ENCODE peak calls at places on chromosomes 4 and X, in seven cellular contexts. T, G, B, X, K, P and L are unnamed samples.

GRCh38 chr4:168888715-168889215 is 121.3 kb downstream of the CBR4 start:
- DNase-seq in K (no peak), X (no peak), G (no peak), B (no peak), P (no peak), T (no peak), L (no peak)

GRCh38 chr4:40916880-40917279 is 167.1 kb downstream of the NSUN7 start:
- DNase-seq in T (no peak), X (no peak), K (no peak), P (peak; percentile 55), B (peak; percentile 23), G (peak; percentile 79), L (peak; percentile 67)

GRCh38 chr4:111696505-111696904 is 448.7 kb upstream of the FAM241A start:
- DNase-seq in P (no peak), T (no peak), B (no peak), X (no peak), G (no peak), K (no peak), L (no peak)

GRCh38 chrX:130531066-130531465 is 129.3 kb downstream of the RBMX2 start:
- DNase-seq in B (no peak), K (no peak), T (no peak), P (no peak), X (no peak), G (no peak), L (no peak)

GRCh38 chr4:108834167-108834566 is 71.3 kb upstream of the ETNPPL start:
- DNase-seq in K (no peak), G (no peak), P (no peak), X (no peak), B (peak; percentile 9), T (no peak), L (no peak)

GRCh38 chr4:18439306-18439705 is 417.8 kb upstream of the LCORL start:
- DNase-seq in K (no peak), P (no peak), X (no peak), G (no peak), T (no peak), B (no peak), L (no peak)

GRCh38 chr4:90187148-90187884 is 60.1 kb downstream of the CCSER1 start:
- DNase-seq in P (no peak), T (no peak), K (no peak), B (no peak), G (no peak), X (no peak), L (no peak)

GRCh38 chr4:35760706-35761278 is 483.5 kb downstream of the ARAP2 start:
- DNase-seq in B (no peak), P (no peak), K (no peak), G (no peak), X (no peak), T (no peak), L (no peak)

GRCh38 chr4:158302076-158302866 is 92.0 kb downstream of the TMEM144 start:
- DNase-seq in P (no peak), B (peak; percentile 74), K (no peak), X (no peak), T (no peak), G (no peak), L (no peak)

GRCh38 chr4:2443986-2444740 is 24.7 kb upstream of the RNF4 start:
- DNase-seq in B (no peak), G (no peak), X (no peak), T (no peak), K (no peak), P (no peak), L (no peak)

GRCh38 chr4:10524196-10524833 is 67.1 kb upstream of the ZNF518B start:
- DNase-seq in G (no peak), K (no peak), P (no peak), X (no peak), B (no peak), T (no peak), L (no peak)

GRCh38 chrX:134603806-134604700 is 54.2 kb downstream of the PLAC1 start:
- DNase-seq in X (no peak), G (no peak), P (no peak), B (peak; percentile 85), T (no peak), K (no peak), L (no peak)

GRCh38 chr4:8818063-8818881 is 53.4 kb downstream of the HMX1 start:
- DNase-seq in B (no peak), G (peak; percentile 44), T (no peak), X (no peak), P (no peak), K (peak; percentile 60), L (peak; percentile 28)

GRCh38 chrX:104254442-104255115 is at the start of gene ESX1:
- DNase-seq in B (no peak), P (no peak), K (no peak), X (no peak), T (no peak), G (no peak), L (no peak)

GRCh38 chrX:51144828-51145442 is 187.7 kb upstream of the NUDT10 start:
- DNase-seq in K (no peak), B (peak; percentile 48), G (no peak), X (no peak), P (peak; percentile 32), T (no peak), L (no peak)

GRCh38 chr4:48297447-48297846 is 27.8 kb upstream of the TEC start:
- DNase-seq in P (no peak), T (no peak), B (no peak), X (no peak), K (no peak), G (no peak), L (no peak)

GRCh38 chr4:107939307-107939706 is 8.0 kb downstream of the CYP2U1 start:
- DNase-seq in X (no peak), K (no peak), G (no peak), T (no peak), P (no peak), B (no peak), L (no peak)

GRCh38 chrX:131795442-131796229 is 227.5 kb upstream of the STK26 start:
- DNase-seq in T (no peak), G (no peak), P (no peak), X (no peak), B (no peak), K (no peak), L (no peak)

GRCh38 chrX:74286950-74287349 is 17.0 kb upstream of the ZCCHC13 start:
- DNase-seq in K (no peak), B (peak; percentile 74), T (no peak), X (no peak), P (no peak), G (no peak), L (no peak)

GRCh38 chr4:77418333-77418732 is 187.3 kb upstream of the CXCL13 start:
- DNase-seq in B (peak; percentile 41), P (no peak), G (no peak), T (no peak), X (no peak), K (no peak), L (no peak)

DNA sequence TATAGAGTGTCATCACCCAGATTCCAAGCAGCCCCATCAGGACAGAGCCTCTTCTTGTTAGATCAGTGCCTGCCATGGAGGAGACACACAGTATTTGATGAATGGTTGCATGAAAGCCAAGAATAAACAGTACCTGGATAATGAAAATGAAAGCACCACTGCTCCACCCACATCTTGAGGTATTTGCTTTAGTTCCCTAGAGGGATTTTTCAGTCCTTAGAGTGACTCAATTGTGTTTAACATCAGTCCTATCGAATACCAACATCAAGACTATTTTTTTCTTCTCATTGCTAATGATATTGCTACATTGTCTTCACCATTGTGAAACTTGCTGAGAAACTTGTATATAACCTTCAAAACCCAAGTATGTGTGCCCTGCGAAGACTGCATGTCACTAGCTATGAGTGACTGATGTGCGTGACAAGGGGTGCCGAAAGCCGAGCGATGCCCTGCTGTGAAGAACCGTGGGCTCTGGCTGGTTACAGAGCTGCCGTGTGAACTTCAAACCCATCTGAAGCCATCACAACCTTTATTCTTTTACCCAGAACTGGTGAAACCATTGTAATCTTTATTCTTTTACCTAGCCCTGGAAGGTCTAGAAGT is 211.3 kb upstream of the FAT1 start:
- DNase-seq in P (no peak), K (no peak), X (no peak), G (no peak), B (peak; percentile 57), T (no peak), L (no peak)
- H3K27ac ChIP-seq in P (no peak overlapping the region), K (no peak overlapping the region), X (no peak overlapping the region), G (no peak overlapping the region), B (peak overlapping the region; percentile 92), T (no peak overlapping the region), L (no peak overlapping the region)

DNA sequence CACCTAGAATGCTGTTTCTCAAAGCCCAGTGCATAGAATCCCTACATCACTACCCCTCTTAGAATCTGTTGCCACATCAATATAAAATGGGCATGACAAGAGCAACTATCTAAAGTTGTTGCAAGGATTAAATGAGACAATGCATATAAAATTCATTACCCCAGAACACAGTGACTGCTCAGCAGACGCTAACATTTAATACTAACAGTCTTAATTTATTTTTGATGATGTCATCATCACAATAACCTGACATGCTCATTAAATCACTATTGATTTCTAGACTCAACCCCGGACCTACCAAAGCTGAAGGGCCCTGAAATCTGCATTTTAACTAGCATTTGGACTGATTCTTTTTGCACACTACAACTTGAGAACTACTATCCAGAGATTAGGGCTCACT is 3.9 kb downstream of the ARSJ start:
- DNase-seq in P (no peak), X (no peak), T (no peak), G (no peak), B (no peak), K (no peak), L (no peak)
- H3K27ac ChIP-seq in P (no peak overlapping the region), X (no peak overlapping the region), T (no peak overlapping the region), G (peak overlapping the region; percentile 97), B (no peak overlapping the region), K (no peak overlapping the region), L (no peak overlapping the region)

DNA sequence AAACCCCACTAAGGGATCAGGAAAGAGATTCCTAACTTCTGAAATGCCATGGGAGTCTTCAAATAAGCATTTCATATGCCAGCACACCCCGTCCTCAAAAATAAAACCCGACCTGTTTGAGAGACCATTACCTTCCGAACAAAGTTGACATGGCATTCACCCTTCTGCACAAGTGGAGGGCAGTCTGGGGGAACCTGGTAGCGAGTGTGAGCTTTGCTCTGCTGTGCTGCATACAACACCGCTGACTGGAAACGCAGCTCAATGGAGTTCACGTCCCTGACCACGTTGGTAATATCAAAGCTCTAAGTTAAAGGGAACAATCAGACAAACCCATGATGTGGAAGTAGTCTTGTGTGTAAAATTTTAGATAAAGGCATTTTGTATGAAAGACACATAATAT is 38.0 kb downstream of the MANBA start:
- DNase-seq in K (no peak), T (no peak), P (no peak), G (no peak), X (no peak), B (no peak), L (no peak)
- H3K27ac ChIP-seq in K (no peak overlapping the region), T (no peak overlapping the region), P (no peak overlapping the region), G (no peak overlapping the region), X (no peak overlapping the region), B (no peak overlapping the region), L (no peak overlapping the region)

DNA sequence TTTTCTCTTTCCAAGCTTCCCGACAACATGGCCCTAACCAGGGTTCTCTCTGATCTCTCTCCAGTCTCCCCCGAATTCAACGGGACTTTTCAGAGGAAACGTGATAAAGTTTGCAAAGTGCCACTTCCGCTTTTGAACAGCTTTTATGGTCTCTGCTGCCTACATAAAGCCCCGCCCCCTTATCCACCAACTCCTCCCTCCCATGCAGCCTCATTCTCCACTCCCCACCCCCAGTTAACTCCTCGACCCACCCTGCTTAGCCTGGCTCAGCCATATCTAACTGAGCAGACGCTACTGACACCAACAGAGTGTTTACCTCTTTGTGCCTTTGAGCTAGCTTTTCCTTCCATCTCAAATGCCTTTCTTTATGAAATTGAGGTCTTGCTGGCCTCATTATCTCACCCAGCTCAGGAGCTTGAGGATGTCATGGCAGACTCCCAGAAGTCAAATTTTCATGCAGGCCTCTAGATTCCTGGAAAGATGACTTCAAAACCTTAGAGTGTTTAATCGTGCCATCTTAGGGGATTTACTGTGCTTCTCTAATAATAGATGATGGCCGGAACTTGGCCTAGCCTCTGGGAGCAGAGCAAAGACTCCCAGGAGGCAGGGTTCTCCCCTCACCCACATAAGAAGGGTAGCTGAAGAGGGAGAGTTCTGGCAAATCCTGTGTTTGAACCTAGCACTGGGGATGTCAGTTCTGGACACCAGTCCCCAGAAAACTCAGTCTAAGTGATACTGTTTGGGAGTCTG is 606.0 kb downstream of the BCOR start:
- DNase-seq in P (peak; percentile 74), B (no peak), G (no peak), T (no peak), X (no peak), K (no peak), L (no peak)
- H3K27ac ChIP-seq in P (peak overlapping the region; percentile 75), B (no peak overlapping the region), G (no peak overlapping the region), T (no peak overlapping the region), X (no peak overlapping the region), K (no peak overlapping the region), L (no peak overlapping the region)